ENCODE peak calls at places on chromosomes 4 and X, in nine cellular contexts. R is adrenal gland, I is lower leg skin, P is B cell, J is GM12865, A is upper lobe of right lung, E is HFF-Myc, W is bronchial epithelial cell, U is HCT116. G is an unnamed sample.

GRCh38 chr4:156762851-156763250 is 208.7 kb downstream of the PDGFC start:
- DNase-seq in R (peak), I (no peak), P (no peak), J (no peak), A (no peak), E (no peak), W (no peak), U (no peak), G (no peak)

GRCh38 chr4:172515266-172515879 is 653.2 kb upstream of the GALNT7 start:
- DNase-seq in R (no peak), I (no peak), P (no peak), J (no peak), A (no peak), E (no peak), W (no peak), U (no peak), G (no peak)

GRCh38 chrX:123884809-123885408 is 25.1 kb downstream of the XIAP start:
- DNase-seq in R (peak), I (no peak), P (peak), J (peak), A (no peak), E (no peak), W (peak), U (no peak), G (no peak)

GRCh38 chrX:113512700-113513395 is 672.2 kb upstream of the AMOT start:
- DNase-seq in R (no peak), I (no peak), P (no peak), J (no peak), A (no peak), E (no peak), W (peak), U (peak), G (no peak)

GRCh38 chrX:51759055-51759454 is 15.8 kb downstream of the GSPT2 start:
- DNase-seq in R (no peak), I (no peak), P (no peak), J (no peak), A (no peak), E (no peak), W (no peak), U (no peak), G (no peak)

GRCh38 chr4:161642708-161643107 is 521.1 kb downstream of the FSTL5 start:
- DNase-seq in R (no peak), I (no peak), P (no peak), J (no peak), A (no peak), E (no peak), W (peak), U (no peak), G (no peak)

GRCh38 chr4:37762294-37763163 is 64.0 kb upstream of the PGM2 start:
- DNase-seq in R (no peak), I (no peak), P (peak), J (peak), A (no peak), E (no peak), W (peak), U (peak), G (no peak)

GRCh38 chrX:154352466-154352865 is 22.0 kb downstream of the FLNA start:
- DNase-seq in R (no peak), I (no peak), P (no peak), J (no peak), A (peak), E (no peak), W (no peak), U (no peak), G (no peak)

GRCh38 chrX:154486396-154487207 is at the start of gene UBL4A:
- DNase-seq in R (peak), I (no peak), P (peak), J (peak), A (peak), E (no peak), W (peak), U (peak), G (peak)

GRCh38 chr4:59945716-59946115 is 1254.4 kb upstream of the ADGRL3 start:
- DNase-seq in R (no peak), I (no peak), P (no peak), J (no peak), A (no peak), E (no peak), W (no peak), U (no peak), G (no peak)

GRCh38 chr4:159267023-159267939 is 164.4 kb downstream of the RAPGEF2 start:
- DNase-seq in R (no peak), I (no peak), P (no peak), J (no peak), A (no peak), E (no peak), W (no peak), U (no peak), G (no peak)

GRCh38 chrX:48864210-48864609 is 28.8 kb upstream of the PCSK1N start:
- DNase-seq in R (no peak), I (peak), P (no peak), J (no peak), A (no peak), E (no peak), W (peak), U (no peak), G (no peak)

GRCh38 chrX:153537526-153538295 is 20.3 kb downstream of the ATP2B3 start:
- DNase-seq in R (peak), I (no peak), P (no peak), J (no peak), A (no peak), E (no peak), W (no peak), U (no peak), G (no peak)

GRCh38 chrX:75038925-75039324 is 113.7 kb upstream of the NEXMIF start:
- DNase-seq in R (no peak), I (no peak), P (no peak), J (peak), A (no peak), E (peak), W (peak), U (peak), G (no peak)

GRCh38 chr4:152064282-152064681 is 303.5 kb upstream of the GATB start:
- DNase-seq in R (no peak), I (no peak), P (no peak), J (no peak), A (no peak), E (no peak), W (no peak), U (no peak), G (no peak)

GRCh38 chrX:17547658-17548057 is 172.7 kb downstream of the NHS start:
- DNase-seq in R (peak), I (peak), P (no peak), J (peak), A (peak), E (peak), W (peak), U (peak), G (no peak)

GRCh38 chr4:111064342-111064993 is 441.6 kb upstream of the PITX2 start:
- DNase-seq in R (no peak), I (no peak), P (no peak), J (peak), A (no peak), E (peak), W (peak), U (peak), G (no peak)

GRCh38 chr4:157184300-157184699 is 36.2 kb upstream of the GRIA2 start:
- DNase-seq in R (no peak), I (no peak), P (no peak), J (no peak), A (no peak), E (no peak), W (no peak), U (no peak), G (no peak)

GRCh38 chrX:154317391-154318000 is 21.9 kb downstream of the TKTL1 start:
- DNase-seq in R (peak), I (no peak), P (peak), J (no peak), A (no peak), E (no peak), W (peak), U (no peak), G (no peak)

GRCh38 chr4:147596976-147597375 is 20.2 kb upstream of the TMEM184C start:
- DNase-seq in R (peak), I (no peak), P (no peak), J (no peak), A (no peak), E (peak), W (peak), U (no peak), G (no peak)

GRCh38 chr4:147599206-147599605 is 18.0 kb upstream of the TMEM184C start:
- DNase-seq in R (no peak), I (no peak), P (no peak), J (no peak), A (no peak), E (no peak), W (no peak), U (no peak), G (no peak)

GRCh38 chr4:147594107-147594506 is 23.1 kb upstream of the TMEM184C start:
- DNase-seq in R (no peak), I (no peak), P (no peak), J (no peak), A (no peak), E (no peak), W (no peak), U (no peak), G (no peak)

GRCh38 chr4:147597561-147597960 is 19.6 kb upstream of the TMEM184C start:
- DNase-seq in R (no peak), I (no peak), P (no peak), J (no peak), A (no peak), E (no peak), W (no peak), U (no peak), G (no peak)

GRCh38 chr4:147596377-147596776 is 20.8 kb upstream of the TMEM184C start:
- DNase-seq in R (no peak), I (no peak), P (no peak), J (no peak), A (no peak), E (no peak), W (peak), U (peak), G (no peak)
- TF ChIP-seq CTCF in R (no peak), I (no peak), P (no peak), J (no peak), A (no peak), E (peak), W (no peak), U (peak), G (peak)

DNA sequence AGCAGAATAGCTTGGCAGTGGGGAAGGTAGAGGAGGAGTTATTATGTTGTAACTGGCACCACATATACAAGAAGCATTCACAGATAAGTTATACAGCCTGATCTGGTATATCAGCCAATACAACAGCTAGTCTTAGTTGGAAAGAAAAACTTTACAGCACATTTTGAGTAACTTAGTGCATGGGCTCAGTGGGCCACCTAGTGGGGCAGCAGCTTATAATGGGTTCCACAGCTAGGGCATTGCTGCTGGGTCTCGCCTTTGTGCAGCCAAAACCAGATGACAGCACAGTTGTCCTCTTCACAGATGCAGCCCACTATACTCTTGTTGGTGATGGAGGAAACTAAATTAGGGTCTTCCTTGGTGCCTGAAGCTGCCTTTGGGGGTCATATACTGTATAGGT is 448.1 kb upstream of the RASGEF1B start:
- DNase-seq in R (no peak), I (no peak), P (no peak), J (no peak), A (no peak), E (no peak), W (no peak), U (no peak), G (no peak)
- TF ChIP-seq CTCF in R (no peak), I (no peak), P (no peak), J (no peak), A (no peak), E (no peak), W (no peak), U (no peak), G (no peak)

DNA sequence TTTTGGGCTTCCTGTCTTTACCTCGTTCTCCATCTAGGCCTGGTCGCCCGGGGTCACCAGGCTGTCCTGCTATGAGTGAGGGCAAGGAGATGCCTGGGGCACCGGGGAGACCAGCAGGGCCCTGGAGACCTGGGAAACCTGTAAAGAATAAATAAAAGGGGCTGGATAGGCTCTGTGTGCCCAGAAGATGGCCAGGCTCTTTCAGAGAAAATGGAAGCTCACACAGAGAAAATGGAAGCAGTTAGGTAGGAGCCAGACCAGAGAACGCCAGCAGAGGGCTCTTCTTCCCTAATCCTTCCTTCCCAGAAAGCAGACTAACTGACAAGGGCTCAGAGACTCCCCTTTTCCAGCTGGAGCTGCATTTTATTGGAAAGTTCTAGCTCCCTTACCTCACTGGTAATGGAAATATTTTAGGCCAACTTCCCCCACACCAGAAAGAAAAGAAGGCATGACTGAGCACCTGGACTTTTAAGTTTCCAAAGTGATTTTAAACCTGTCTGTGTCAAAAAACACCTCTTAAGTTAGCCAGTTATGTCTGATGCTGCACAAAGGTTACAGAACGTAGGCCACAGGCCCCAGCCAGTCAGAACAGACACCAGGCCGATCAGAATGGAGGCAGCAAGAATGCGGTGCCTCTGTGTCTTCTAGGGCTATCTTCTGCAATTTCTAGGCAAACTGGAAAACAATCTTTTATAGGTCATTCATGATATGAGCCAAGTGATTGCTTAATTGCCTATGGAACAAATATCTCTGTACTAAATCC is 74.0 kb downstream of the ATG4A start:
- DNase-seq in R (peak), I (peak), P (no peak), J (peak), A (no peak), E (peak), W (no peak), U (peak), G (no peak)
- TF ChIP-seq CTCF in R (peak), I (no peak), P (no peak), J (no peak), A (peak), E (peak), W (peak), U (peak), G (peak)

GRCh38 chrX:81728622-81729021 is 526.7 kb downstream of the SH3BGRL start:
- DNase-seq in R (no peak), I (no peak), P (no peak), J (no peak), A (no peak), E (no peak), W (no peak), U (no peak), G (no peak)
- TF ChIP-seq CTCF in R (no peak), I (no peak), P (no peak), J (no peak), A (no peak), E (no peak), W (no peak), U (no peak), G (no peak)

GRCh38 chr4:98930311-98930865 is 1.5 kb upstream of the EIF4E start:
- DNase-seq in R (no peak), I (no peak), P (no peak), J (peak), A (no peak), E (no peak), W (peak), U (no peak), G (no peak)

GRCh38 chr4:98932539-98932938 is 3.6 kb upstream of the EIF4E start:
- DNase-seq in R (no peak), I (no peak), P (peak), J (peak), A (no peak), E (no peak), W (peak), U (no peak), G (no peak)

GRCh38 chr4:98928131-98928504 is 815 bp downstream of the EIF4E start:
- DNase-seq in R (peak), I (peak), P (peak), J (peak), A (peak), E (peak), W (peak), U (peak), G (no peak)

GRCh38 chr4:98929341-98930267 is 671 bp upstream of the EIF4E start:
- DNase-seq in R (peak), I (peak), P (peak), J (peak), A (peak), E (peak), W (peak), U (peak), G (no peak)

GRCh38 chr4:98928505-98929340 is at the start of gene EIF4E:
- DNase-seq in R (peak), I (peak), P (peak), J (peak), A (peak), E (peak), W (peak), U (peak), G (peak)
- TF ChIP-seq CTCF in R (no peak), I (no peak), P (peak), J (peak), A (peak), E (peak), W (peak), U (no peak), G (no peak)

GRCh38 chr4:1870578-1871443 is at the start of gene NSD2:
- DNase-seq in R (peak), I (peak), P (peak), J (peak), A (peak), E (peak), W (peak), U (peak), G (peak)

GRCh38 chr4:1873291-1873690 is 2.1 kb downstream of the NSD2 start:
- DNase-seq in R (no peak), I (no peak), P (no peak), J (peak), A (no peak), E (no peak), W (no peak), U (no peak), G (no peak)

GRCh38 chr4:1872918-1873269 is 1.7 kb downstream of the NSD2 start:
- DNase-seq in R (no peak), I (no peak), P (no peak), J (peak), A (no peak), E (peak), W (peak), U (no peak), G (no peak)

GRCh38 chr4:1870328-1870577 is 940 bp upstream of the NSD2 start:
- DNase-seq in R (peak), I (peak), P (peak), J (peak), A (peak), E (no peak), W (peak), U (peak), G (no peak)

DNA sequence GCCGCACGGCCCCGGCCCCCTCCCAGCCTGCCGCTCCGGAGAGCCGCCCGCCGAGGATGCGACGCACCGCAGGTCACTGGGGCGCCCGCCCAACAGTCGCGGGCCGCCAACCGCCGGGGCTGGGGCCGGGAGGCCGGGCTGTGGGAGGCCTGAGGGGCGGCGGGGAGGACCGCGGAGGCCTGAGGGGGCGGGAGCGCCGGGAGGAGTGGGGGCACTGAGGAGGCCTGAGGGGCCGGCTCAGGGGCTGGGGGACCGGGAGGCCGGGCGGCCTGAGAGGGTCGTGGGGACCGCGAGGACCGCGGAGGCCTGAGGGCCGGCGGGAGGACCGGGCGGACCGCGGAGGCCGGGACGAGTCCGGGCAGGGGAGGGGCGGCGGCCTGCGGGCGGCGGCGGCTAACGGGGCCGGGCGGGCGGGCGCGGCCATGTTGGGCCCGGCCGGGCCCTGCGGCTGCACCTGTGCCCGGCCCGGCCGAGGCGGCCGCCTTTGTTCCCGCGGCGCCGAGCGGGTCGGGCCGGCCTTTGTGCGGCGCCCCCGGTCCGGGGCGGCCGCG is 353 bp downstream of the NSD2 start:
- DNase-seq in R (no peak), I (no peak), P (peak), J (no peak), A (peak), E (no peak), W (no peak), U (no peak), G (no peak)
- TF ChIP-seq CTCF in R (no peak), I (no peak), P (no peak), J (no peak), A (no peak), E (no peak), W (no peak), U (no peak), G (no peak)

GRCh38 chr4:1730532-1731135 is 9.3 kb downstream of the TACC3 start:
- DNase-seq in R (no peak), I (no peak), P (no peak), J (no peak), A (no peak), E (no peak), W (no peak), U (no peak), G (no peak)
- TF ChIP-seq CTCF in R (no peak), I (no peak), P (no peak), J (no peak), A (no peak), E (no peak), W (no peak), U (no peak), G (no peak)

GRCh38 chr4:70269674-70270073 is 27.3 kb downstream of the CSN3 start:
- DNase-seq in R (no peak), I (no peak), P (no peak), J (peak), A (no peak), E (no peak), W (peak), U (peak), G (no peak)
- TF ChIP-seq CTCF in R (no peak), I (no peak), P (no peak), J (no peak), A (peak), E (no peak), W (peak), U (peak), G (peak)

GRCh38 chrX:149871940-149872339 is 9.0 kb upstream of the MAGEA8 start:
- DNase-seq in R (no peak), I (no peak), P (peak), J (peak), A (no peak), E (no peak), W (peak), U (peak), G (no peak)
- TF ChIP-seq CTCF in R (peak), I (no peak), P (peak), J (peak), A (peak), E (peak), W (peak), U (peak), G (peak)

GRCh38 chr4:28073860-28074555 is 1213.4 kb downstream of the STIM2 start:
- DNase-seq in R (no peak), I (no peak), P (no peak), J (no peak), A (no peak), E (no peak), W (no peak), U (peak), G (no peak)
- TF ChIP-seq CTCF in R (no peak), I (no peak), P (no peak), J (no peak), A (no peak), E (no peak), W (no peak), U (peak), G (no peak)

G was measured in D721Med.